ENCODE peak calls at places on chromosome 12, in eight cellular contexts. One of them, this sample, is unnamed.

GRCh38 chr12:50751921-50752721 is 11.8 kb upstream of the ATF1 start:
- DNase-seq in fibroblast of pulmonary artery: no peak
- DNase-seq in CD8-positive, alpha-beta T cell: no peak
- DNase-seq in AG10803: no peak
- DNase-seq in right cardiac atrium: no peak
- DNase-seq in SK-N-MC: no peak
- DNase-seq in astrocyte of the cerebellum: no peak
- DNase-seq in MG63: no peak
- DNase-seq in this sample: no peak

GRCh38 chr12:106304001-106304421 is 1.5 kb downstream of the TCP11L2 start:
- DNase-seq in fibroblast of pulmonary artery: no peak
- DNase-seq in CD8-positive, alpha-beta T cell: no peak
- DNase-seq in AG10803: peak
- DNase-seq in right cardiac atrium: no peak
- DNase-seq in SK-N-MC: no peak
- DNase-seq in astrocyte of the cerebellum: no peak
- DNase-seq in MG63: no peak
- DNase-seq in this sample: no peak

GRCh38 chr12:113868365-113868764 is 97.8 kb downstream of the RBM19 start:
- DNase-seq in fibroblast of pulmonary artery: no peak
- DNase-seq in CD8-positive, alpha-beta T cell: no peak
- DNase-seq in AG10803: no peak
- DNase-seq in right cardiac atrium: no peak
- DNase-seq in SK-N-MC: no peak
- DNase-seq in astrocyte of the cerebellum: no peak
- DNase-seq in MG63: no peak
- DNase-seq in this sample: no peak

GRCh38 chr12:46473634-46474201 is 101.1 kb upstream of the SLC38A2 start:
- DNase-seq in fibroblast of pulmonary artery: peak
- DNase-seq in CD8-positive, alpha-beta T cell: no peak
- DNase-seq in AG10803: peak
- DNase-seq in right cardiac atrium: peak
- DNase-seq in SK-N-MC: peak
- DNase-seq in astrocyte of the cerebellum: peak
- DNase-seq in MG63: peak
- DNase-seq in this sample: peak

GRCh38 chr12:42612258-42612608 is 22.7 kb upstream of the PRICKLE1 start:
- DNase-seq in fibroblast of pulmonary artery: peak
- DNase-seq in CD8-positive, alpha-beta T cell: no peak
- DNase-seq in AG10803: no peak
- DNase-seq in right cardiac atrium: no peak
- DNase-seq in SK-N-MC: no peak
- DNase-seq in astrocyte of the cerebellum: no peak
- DNase-seq in MG63: no peak
- DNase-seq in this sample: no peak

GRCh38 chr12:54058189-54058917 is 4.7 kb downstream of the HOXC4 start:
- DNase-seq in fibroblast of pulmonary artery: no peak
- DNase-seq in CD8-positive, alpha-beta T cell: no peak
- DNase-seq in AG10803: no peak
- DNase-seq in right cardiac atrium: no peak
- DNase-seq in SK-N-MC: no peak
- DNase-seq in astrocyte of the cerebellum: no peak
- DNase-seq in MG63: no peak
- DNase-seq in this sample: no peak

GRCh38 chr12:4909734-4910501 is at the start of gene KCNA1:
- DNase-seq in fibroblast of pulmonary artery: no peak
- DNase-seq in CD8-positive, alpha-beta T cell: no peak
- DNase-seq in AG10803: peak
- DNase-seq in right cardiac atrium: peak
- DNase-seq in SK-N-MC: no peak
- DNase-seq in astrocyte of the cerebellum: no peak
- DNase-seq in MG63: peak
- DNase-seq in this sample: no peak

GRCh38 chr12:124764870-124765570 is 98.6 kb downstream of the SCARB1 start:
- DNase-seq in fibroblast of pulmonary artery: peak
- DNase-seq in CD8-positive, alpha-beta T cell: no peak
- DNase-seq in AG10803: peak
- DNase-seq in right cardiac atrium: peak
- DNase-seq in SK-N-MC: no peak
- DNase-seq in astrocyte of the cerebellum: peak
- DNase-seq in MG63: no peak
- DNase-seq in this sample: peak

GRCh38 chr12:67534671-67535070 is 113.9 kb upstream of the DYRK2 start:
- DNase-seq in fibroblast of pulmonary artery: peak
- DNase-seq in CD8-positive, alpha-beta T cell: no peak
- DNase-seq in AG10803: peak
- DNase-seq in right cardiac atrium: peak
- DNase-seq in SK-N-MC: no peak
- DNase-seq in astrocyte of the cerebellum: peak
- DNase-seq in MG63: peak
- DNase-seq in this sample: peak

GRCh38 chr12:28975564-28976340 is 173.3 kb upstream of the FAR2 start:
- DNase-seq in fibroblast of pulmonary artery: no peak
- DNase-seq in CD8-positive, alpha-beta T cell: no peak
- DNase-seq in AG10803: no peak
- DNase-seq in right cardiac atrium: no peak
- DNase-seq in SK-N-MC: no peak
- DNase-seq in astrocyte of the cerebellum: no peak
- DNase-seq in MG63: no peak
- DNase-seq in this sample: no peak

GRCh38 chr12:15336772-15337553 is 14.7 kb downstream of the PTPRO start:
- DNase-seq in fibroblast of pulmonary artery: peak
- DNase-seq in CD8-positive, alpha-beta T cell: no peak
- DNase-seq in AG10803: peak
- DNase-seq in right cardiac atrium: no peak
- DNase-seq in SK-N-MC: no peak
- DNase-seq in astrocyte of the cerebellum: peak
- DNase-seq in MG63: peak
- DNase-seq in this sample: no peak

GRCh38 chr12:123388948-123389559 is 5.1 kb downstream of the KMT5A start:
- DNase-seq in fibroblast of pulmonary artery: no peak
- DNase-seq in CD8-positive, alpha-beta T cell: peak
- DNase-seq in AG10803: no peak
- DNase-seq in right cardiac atrium: peak
- DNase-seq in SK-N-MC: no peak
- DNase-seq in astrocyte of the cerebellum: no peak
- DNase-seq in MG63: no peak
- DNase-seq in this sample: no peak

GRCh38 chr12:103799504-103800251 is 41.4 kb downstream of the NT5DC3 start:
- DNase-seq in fibroblast of pulmonary artery: peak
- DNase-seq in CD8-positive, alpha-beta T cell: no peak
- DNase-seq in AG10803: peak
- DNase-seq in right cardiac atrium: no peak
- DNase-seq in SK-N-MC: peak
- DNase-seq in astrocyte of the cerebellum: peak
- DNase-seq in MG63: no peak
- DNase-seq in this sample: peak

GRCh38 chr12:64273527-64274403 is 51.7 kb upstream of the KICS2 start:
- DNase-seq in fibroblast of pulmonary artery: peak
- DNase-seq in CD8-positive, alpha-beta T cell: no peak
- DNase-seq in AG10803: no peak
- DNase-seq in right cardiac atrium: no peak
- DNase-seq in SK-N-MC: no peak
- DNase-seq in astrocyte of the cerebellum: no peak
- DNase-seq in MG63: no peak
- DNase-seq in this sample: peak

GRCh38 chr12:85036241-85036707 is at the start of the genes LRRIQ1 and TSPAN19:
- DNase-seq in fibroblast of pulmonary artery: peak
- DNase-seq in CD8-positive, alpha-beta T cell: peak
- DNase-seq in AG10803: peak
- DNase-seq in right cardiac atrium: peak
- DNase-seq in SK-N-MC: peak
- DNase-seq in astrocyte of the cerebellum: peak
- DNase-seq in MG63: peak
- DNase-seq in this sample: peak

GRCh38 chr12:85041395-85041794 is 5.2 kb downstream of the LRRIQ1 start:
- DNase-seq in fibroblast of pulmonary artery: no peak
- DNase-seq in CD8-positive, alpha-beta T cell: no peak
- DNase-seq in AG10803: no peak
- DNase-seq in right cardiac atrium: no peak
- DNase-seq in SK-N-MC: no peak
- DNase-seq in astrocyte of the cerebellum: no peak
- DNase-seq in MG63: no peak
- DNase-seq in this sample: no peak

DNA sequence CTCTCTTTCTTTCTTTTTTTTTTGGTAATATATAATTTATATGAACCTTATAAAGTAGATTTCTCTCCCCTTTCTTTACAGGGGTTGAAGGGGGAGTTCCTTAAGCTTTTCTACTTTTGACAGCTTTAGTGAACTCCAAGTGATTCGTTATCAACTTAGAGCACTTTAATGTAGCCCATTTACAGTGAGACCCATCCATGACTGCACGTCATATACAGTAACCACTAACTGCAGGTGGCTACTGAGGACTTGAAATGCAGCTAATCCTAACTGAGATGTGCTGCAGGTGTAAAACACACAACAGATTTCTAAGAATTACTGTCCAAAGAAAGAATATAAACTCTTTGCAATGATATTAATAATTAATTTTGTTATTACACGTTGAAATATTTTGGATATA is 585 bp downstream of the LRRIQ1 start:
- DNase-seq in fibroblast of pulmonary artery: no peak
- DNase-seq in CD8-positive, alpha-beta T cell: no peak
- DNase-seq in AG10803: no peak
- DNase-seq in right cardiac atrium: no peak
- DNase-seq in SK-N-MC: no peak
- DNase-seq in astrocyte of the cerebellum: no peak
- DNase-seq in MG63: no peak
- DNase-seq in this sample: peak
- H3K4me3 ChIP-seq in fibroblast of pulmonary artery: peak
- H3K4me3 ChIP-seq in CD8-positive, alpha-beta T cell: no peak
- H3K4me3 ChIP-seq in AG10803: peak
- H3K4me3 ChIP-seq in right cardiac atrium: peak
- H3K4me3 ChIP-seq in SK-N-MC: peak
- H3K4me3 ChIP-seq in astrocyte of the cerebellum: peak
- H3K4me3 ChIP-seq in MG63: peak
- H3K4me3 ChIP-seq in this sample: peak

GRCh38 chr12:127893875-127894635 is 372.9 kb upstream of the TMEM132C start:
- DNase-seq in fibroblast of pulmonary artery: no peak
- DNase-seq in CD8-positive, alpha-beta T cell: no peak
- DNase-seq in AG10803: no peak
- DNase-seq in right cardiac atrium: no peak
- DNase-seq in SK-N-MC: no peak
- DNase-seq in astrocyte of the cerebellum: no peak
- DNase-seq in MG63: no peak
- DNase-seq in this sample: peak
- H3K4me3 ChIP-seq in fibroblast of pulmonary artery: no peak
- H3K4me3 ChIP-seq in CD8-positive, alpha-beta T cell: no peak
- H3K4me3 ChIP-seq in AG10803: no peak
- H3K4me3 ChIP-seq in right cardiac atrium: no peak
- H3K4me3 ChIP-seq in SK-N-MC: no peak
- H3K4me3 ChIP-seq in astrocyte of the cerebellum: no peak
- H3K4me3 ChIP-seq in MG63: no peak
- H3K4me3 ChIP-seq in this sample: no peak

DNA sequence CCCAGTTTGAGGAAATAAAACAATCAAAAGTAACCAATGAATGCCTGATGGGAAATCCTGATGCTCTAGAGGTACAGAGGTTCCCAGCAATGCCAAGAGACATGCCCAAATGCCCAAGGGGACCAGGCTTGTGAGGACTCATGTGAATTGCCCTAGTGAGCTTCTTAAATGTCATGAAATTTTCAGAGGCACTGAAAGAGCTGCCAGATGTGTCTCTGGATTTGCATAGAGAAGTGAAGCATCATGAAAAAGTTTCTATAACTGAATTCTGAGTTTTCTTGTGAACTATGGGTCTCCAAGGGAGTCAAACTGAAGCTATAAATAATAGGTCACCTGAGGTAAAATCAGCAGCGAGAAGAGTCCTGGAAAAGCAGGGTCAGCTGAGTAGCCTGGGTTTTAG is 9.9 kb downstream of the PTPRR start:
- DNase-seq in fibroblast of pulmonary artery: no peak
- DNase-seq in CD8-positive, alpha-beta T cell: no peak
- DNase-seq in AG10803: no peak
- DNase-seq in right cardiac atrium: no peak
- DNase-seq in SK-N-MC: no peak
- DNase-seq in astrocyte of the cerebellum: no peak
- DNase-seq in MG63: no peak
- DNase-seq in this sample: no peak
- H3K4me3 ChIP-seq in fibroblast of pulmonary artery: no peak
- H3K4me3 ChIP-seq in CD8-positive, alpha-beta T cell: no peak
- H3K4me3 ChIP-seq in AG10803: no peak
- H3K4me3 ChIP-seq in right cardiac atrium: no peak
- H3K4me3 ChIP-seq in SK-N-MC: no peak
- H3K4me3 ChIP-seq in astrocyte of the cerebellum: no peak
- H3K4me3 ChIP-seq in MG63: no peak
- H3K4me3 ChIP-seq in this sample: no peak

GRCh38 chr12:109018276-109018675 is 2.6 kb downstream of the SVOP start:
- DNase-seq in fibroblast of pulmonary artery: no peak
- DNase-seq in CD8-positive, alpha-beta T cell: no peak
- DNase-seq in AG10803: no peak
- DNase-seq in right cardiac atrium: no peak
- DNase-seq in SK-N-MC: no peak
- DNase-seq in astrocyte of the cerebellum: no peak
- DNase-seq in MG63: no peak
- DNase-seq in this sample: no peak

GRCh38 chr12:109020136-109020535 is 732 bp downstream of the SVOP start:
- DNase-seq in fibroblast of pulmonary artery: no peak
- DNase-seq in CD8-positive, alpha-beta T cell: no peak
- DNase-seq in AG10803: no peak
- DNase-seq in right cardiac atrium: no peak
- DNase-seq in SK-N-MC: no peak
- DNase-seq in astrocyte of the cerebellum: no peak
- DNase-seq in MG63: no peak
- DNase-seq in this sample: no peak

GRCh38 chr12:109016978-109017377 is 3.9 kb downstream of the SVOP start:
- DNase-seq in fibroblast of pulmonary artery: no peak
- DNase-seq in CD8-positive, alpha-beta T cell: no peak
- DNase-seq in AG10803: no peak
- DNase-seq in right cardiac atrium: no peak
- DNase-seq in SK-N-MC: no peak
- DNase-seq in astrocyte of the cerebellum: no peak
- DNase-seq in MG63: no peak
- DNase-seq in this sample: no peak

GRCh38 chr12:109016016-109016415 is 4.9 kb downstream of the SVOP start:
- DNase-seq in fibroblast of pulmonary artery: no peak
- DNase-seq in CD8-positive, alpha-beta T cell: no peak
- DNase-seq in AG10803: no peak
- DNase-seq in right cardiac atrium: no peak
- DNase-seq in SK-N-MC: no peak
- DNase-seq in astrocyte of the cerebellum: no peak
- DNase-seq in MG63: no peak
- DNase-seq in this sample: no peak

DNA sequence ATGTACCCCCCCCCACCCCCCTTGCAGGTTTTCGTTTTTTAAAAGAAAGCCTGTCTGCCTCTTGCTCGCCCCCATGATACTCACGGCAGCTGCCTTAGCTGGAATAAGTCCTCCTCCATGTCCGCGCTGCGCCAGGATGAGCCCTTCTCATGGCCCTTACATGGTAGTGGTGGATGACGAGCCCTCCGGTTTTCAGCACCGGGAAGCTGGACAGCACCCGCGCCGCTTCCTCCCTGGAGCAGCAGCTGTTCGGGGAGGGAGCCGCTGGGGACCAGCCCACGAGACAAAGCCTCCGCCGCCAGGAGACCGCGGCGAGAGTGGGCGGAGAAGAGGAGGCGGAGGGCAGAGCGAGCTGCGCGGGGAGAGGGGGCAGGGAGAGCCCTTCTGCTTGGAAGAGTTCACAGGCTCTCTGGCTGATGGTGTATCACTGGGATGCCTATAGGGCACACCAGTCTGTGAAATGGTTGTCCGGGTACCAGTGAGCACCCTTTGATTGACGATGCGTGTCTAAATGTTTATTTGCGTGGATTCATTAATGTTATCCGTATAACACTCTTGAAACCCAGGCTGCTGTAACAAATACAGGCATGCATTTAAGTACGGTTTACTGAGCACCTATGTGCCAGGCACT is at the start of gene SVOP:
- DNase-seq in fibroblast of pulmonary artery: peak
- DNase-seq in CD8-positive, alpha-beta T cell: peak
- DNase-seq in AG10803: peak
- DNase-seq in right cardiac atrium: peak
- DNase-seq in SK-N-MC: peak
- DNase-seq in astrocyte of the cerebellum: peak
- DNase-seq in MG63: peak
- DNase-seq in this sample: peak
- H3K4me3 ChIP-seq in fibroblast of pulmonary artery: no peak
- H3K4me3 ChIP-seq in CD8-positive, alpha-beta T cell: no peak
- H3K4me3 ChIP-seq in AG10803: no peak
- H3K4me3 ChIP-seq in right cardiac atrium: no peak
- H3K4me3 ChIP-seq in SK-N-MC: no peak
- H3K4me3 ChIP-seq in astrocyte of the cerebellum: no peak
- H3K4me3 ChIP-seq in MG63: no peak
- H3K4me3 ChIP-seq in this sample: no peak

This sample was measured in SJCRH30.